ENCODE peak calls at places on chromosomes 13 and 19, in six cellular contexts. I, T, P, X, Y and J are unnamed samples.

GRCh38 chr13:28574617-28575142 is 79.8 kb upstream of the FLT1 start:
- DNase-seq in I (no peak), T (peak; percentile 99), P (peak; percentile 94), X (peak; percentile 74), Y (peak; percentile 97), J (peak; percentile 79)

GRCh38 chr13:64716936-64717335 is 2513.2 kb downstream of the PCDH9 start:
- DNase-seq in I (no peak), T (no peak), P (no peak), X (no peak), Y (no peak), J (no peak)

GRCh38 chr19:13574933-13575332 is 68.7 kb upstream of the CACNA1A start:
- DNase-seq in I (no peak), T (no peak), P (no peak), X (no peak), Y (no peak), J (no peak)

GRCh38 chr19:46009530-46010510 is 13.0 kb downstream of the PGLYRP1 start:
- DNase-seq in I (peak; percentile 19), T (peak; percentile 82), P (no peak), X (peak; percentile 91), Y (peak; percentile 68), J (peak; percentile 81)

GRCh38 chr13:26749285-26749684 is 11.3 kb downstream of the GPR12 start:
- DNase-seq in I (no peak), T (no peak), P (no peak), X (no peak), Y (no peak), J (no peak)

GRCh38 chr13:31322025-31322424 is 122.2 kb downstream of the B3GLCT start:
- DNase-seq in I (no peak), T (peak; percentile 89), P (peak; percentile 93), X (no peak), Y (peak; percentile 85), J (no peak)

GRCh38 chr13:66896933-66897332 is 333.2 kb downstream of the PCDH9 start:
- DNase-seq in I (no peak), T (no peak), P (no peak), X (no peak), Y (no peak), J (no peak)

GRCh38 chr13:113428871-113429607 is 24.2 kb downstream of the ADPRHL1 start:
- DNase-seq in I (no peak), T (no peak), P (no peak), X (peak; percentile 77), Y (no peak), J (no peak)

GRCh38 chr13:110528371-110528770 is 33.2 kb downstream of the RAB20 start:
- DNase-seq in I (no peak), T (peak; percentile 83), P (peak; percentile 41), X (peak; percentile 45), Y (no peak), J (no peak)

GRCh38 chr19:31497709-31498108 is 148.5 kb upstream of the TSHZ3 start:
- DNase-seq in I (no peak), T (no peak), P (no peak), X (no peak), Y (no peak), J (no peak)

GRCh38 chr19:47742636-47743035 is 2.7 kb upstream of the NOP53 start:
- DNase-seq in I (no peak), T (no peak), P (no peak), X (no peak), Y (no peak), J (no peak)

GRCh38 chr13:55893541-55893940 is 1247.2 kb upstream of the PRR20A start:
- DNase-seq in I (no peak), T (no peak), P (no peak), X (no peak), Y (no peak), J (no peak)

GRCh38 chr13:33279898-33280549 is 5.5 kb downstream of the STARD13 start:
- DNase-seq in I (no peak), T (peak; percentile 77), P (peak; percentile 83), X (no peak), Y (peak; percentile 96), J (no peak)

GRCh38 chr13:37118002-37118401 is 12.5 kb upstream of the CSNK1A1L start:
- DNase-seq in I (no peak), T (no peak), P (no peak), X (no peak), Y (no peak), J (no peak)

GRCh38 chr19:22428299-22428913 is 6.3 kb upstream of the ZNF98 start:
- DNase-seq in I (no peak), T (no peak), P (no peak), X (no peak), Y (no peak), J (no peak)

GRCh38 chr13:59680429-59681024 is 483.2 kb downstream of the DIAPH3 start:
- DNase-seq in I (no peak), T (peak; percentile 48), P (no peak), X (no peak), Y (peak; percentile 35), J (no peak)

GRCh38 chr19:50030225-50030624 is 4.4 kb downstream of the ZNF473 start:
- DNase-seq in I (no peak), T (no peak), P (no peak), X (no peak), Y (no peak), J (no peak)

GRCh38 chr19:57305056-57305455 is 15.2 kb upstream of the ZNF543 start:
- DNase-seq in I (no peak), T (no peak), P (no peak), X (no peak), Y (peak; percentile 85), J (no peak)

GRCh38 chr19:49441210-49441959 is at the start of gene SLC17A7:
- DNase-seq in I (no peak), T (no peak), P (no peak), X (no peak), Y (no peak), J (no peak)

GRCh38 chr19:30393046-30393445 is 20.9 kb downstream of the ZNF536 start:
- DNase-seq in I (no peak), T (no peak), P (no peak), X (no peak), Y (no peak), J (no peak)

GRCh38 chr13:113561417-113562084 is 23.0 kb upstream of the TFDP1 start:
- DNase-seq in I (no peak), T (no peak), P (no peak), X (peak; percentile 59), Y (no peak), J (no peak)

GRCh38 chr13:51912091-51912490 is 50.3 kb downstream of the CCDC70 start:
- DNase-seq in I (no peak), T (no peak), P (no peak), X (peak; percentile 43), Y (peak; percentile 48), J (no peak)

GRCh38 chr19:49338691-49339363 is 3.6 kb downstream of the CD37 start:
- DNase-seq in I (no peak), T (peak; percentile 44), P (no peak), X (peak; percentile 84), Y (peak; percentile 94), J (peak; percentile 85)

GRCh38 chr13:107817652-107818287 is 397.6 kb downstream of the LIG4 start:
- DNase-seq in I (no peak), T (no peak), P (no peak), X (no peak), Y (no peak), J (no peak)

GRCh38 chr19:7597689-7598088 is 2.0 kb downstream of the CAMSAP3 start:
- DNase-seq in I (no peak), T (no peak), P (no peak), X (no peak), Y (peak; percentile 46), J (no peak)

GRCh38 chr19:54462713-54463530 is 656 bp downstream of the LENG9 start:
- DNase-seq in I (no peak), T (peak; percentile 70), P (peak; percentile 41), X (peak; percentile 95), Y (peak; percentile 70), J (peak; percentile 86)

GRCh38 chr19:7783991-7784421 is 21.0 kb downstream of the CLEC4M start:
- DNase-seq in I (no peak), T (peak; percentile 55), P (no peak), X (no peak), Y (peak; percentile 91), J (no peak)

GRCh38 chr13:47865883-47866282 is 135.2 kb downstream of the SUCLA2 start:
- DNase-seq in I (no peak), T (no peak), P (no peak), X (no peak), Y (no peak), J (no peak)

GRCh38 chr19:27738569-27739193 is 1474.3 kb downstream of the UQCRFS1 start:
- DNase-seq in I (no peak), T (no peak), P (no peak), X (no peak), Y (no peak), J (peak; percentile 8)

GRCh38 chr13:110885516-110885915 is 29.4 kb downstream of the ANKRD10 start:
- DNase-seq in I (no peak), T (no peak), P (no peak), X (no peak), Y (no peak), J (no peak)

GRCh38 chr19:42076375-42076944 is 494 bp downstream of the ZNF574 start:
- DNase-seq in I (peak; percentile 12), T (no peak), P (no peak), X (no peak), Y (no peak), J (no peak)

GRCh38 chr19:19405919-19406877 is 723 bp downstream of the GATAD2A start:
- DNase-seq in I (no peak), T (peak; percentile 52), P (no peak), X (peak; percentile 87), Y (peak; percentile 41), J (peak; percentile 56)

GRCh38 chr13:50684366-50684765 is 159.1 kb downstream of the DLEU7 start:
- DNase-seq in I (no peak), T (peak; percentile 54), P (no peak), X (no peak), Y (no peak), J (no peak)

GRCh38 chr19:42528354-42529247 is at the start of gene CEACAM1:
- DNase-seq in I (no peak), T (peak; percentile 38), P (no peak), X (no peak), Y (peak; percentile 79), J (peak; percentile 92)

GRCh38 chr13:41520699-41521630 is 63.6 kb downstream of the RGCC start:
- DNase-seq in I (no peak), T (no peak), P (no peak), X (no peak), Y (no peak), J (no peak)